ENCODE peak calls at places on chromosome 9, in ten cellular contexts. W is CD8-positive, alpha-beta memory T cell; F is effector memory CD8-positive, alpha-beta T cell; A is epithelial cell of esophagus; I is anterior cingulate cortex; Q is ELF-1; M is A673; P is lung microvascular endothelial cell; Z is nucleus accumbens; D is activated effector memory CD4-positive, alpha-beta T cell treated with Interleukin-2 at 50 U/mL for 16 hours. J is an unnamed sample.

GRCh38 chr9:21317956-21318923 is 13.1 kb upstream of the IFNA5 start:
- DNase-seq in W (no peak), I (no peak), A (peak), Q (peak), D (no peak), F (peak), M (peak), Z (no peak), P (peak), J (peak)

GRCh38 chr9:32378496-32378895 is 5.9 kb upstream of the ACO1 start:
- DNase-seq in A (peak), Q (peak), I (no peak), D (no peak), W (peak), Z (no peak), F (peak), M (peak), P (peak), J (peak)

GRCh38 chr9:134067904-134068741 is at the start of gene BRD3:
- DNase-seq in D (peak), W (peak), I (no peak), F (peak), Q (peak), A (peak), P (peak), M (peak), Z (no peak), J (peak)

GRCh38 chr9:112535811-112536210 is 49.2 kb downstream of the KIAA1958 start:
- DNase-seq in M (peak), Z (no peak), A (no peak), F (no peak), W (no peak), P (peak), I (no peak), Q (no peak), D (no peak), J (no peak)

GRCh38 chr9:124126571-124127289 is 115.2 kb downstream of the LHX2 start:
- DNase-seq in W (peak), A (peak), Q (peak), F (peak), P (peak), Z (no peak), I (no peak), D (peak), M (peak), J (peak)

GRCh38 chr9:101479337-101480045 is 43.9 kb upstream of the ALDOB start:
- DNase-seq in Q (no peak), P (no peak), D (no peak), Z (no peak), I (no peak), M (no peak), W (no peak), F (no peak), A (peak), J (no peak)

GRCh38 chr9:35423499-35423898 is 66.4 kb upstream of the RUSC2 start:
- DNase-seq in M (no peak), F (no peak), Z (no peak), P (no peak), W (no peak), A (peak), Q (no peak), D (no peak), I (no peak), J (no peak)

GRCh38 chr9:131630206-131630831 is 85.0 kb downstream of the PRRT1B start:
- DNase-seq in Z (no peak), W (no peak), A (peak), Q (no peak), D (no peak), F (no peak), M (no peak), I (no peak), P (no peak), J (no peak)

GRCh38 chr9:96344458-96345180 is 38.9 kb downstream of the SLC35D2 start:
- DNase-seq in D (no peak), A (peak), Z (peak), F (no peak), P (peak), I (no peak), M (peak), Q (peak), W (no peak), J (no peak)

GRCh38 chr9:104087894-104088293 is 6.2 kb upstream of the SMC2 start:
- DNase-seq in P (no peak), Q (no peak), A (no peak), D (no peak), F (no peak), Z (no peak), M (no peak), W (no peak), I (no peak), J (no peak)

GRCh38 chr9:129643706-129644105 is 1.8 kb upstream of the ASB6 start:
- DNase-seq in F (no peak), A (no peak), Q (no peak), I (no peak), M (no peak), Z (no peak), D (no peak), W (no peak), P (no peak), J (no peak)

GRCh38 chr9:36074870-36075532 is 38.3 kb downstream of the RECK start:
- DNase-seq in P (peak), I (no peak), A (peak), W (no peak), Z (peak), Q (no peak), F (no peak), D (no peak), M (peak), J (no peak)

GRCh38 chr9:83062653-83063527 is at the start of gene RASEF:
- DNase-seq in Z (no peak), A (peak), Q (peak), D (no peak), I (no peak), F (no peak), M (peak), P (no peak), W (no peak), J (no peak)

GRCh38 chr9:437066-438015 is 222.7 kb downstream of the DOCK8 start:
- DNase-seq in Q (no peak), M (no peak), I (no peak), D (no peak), P (peak), A (peak), F (no peak), Z (no peak), W (no peak), J (no peak)

GRCh38 chr9:14342746-14343145 is 28.8 kb upstream of the NFIB start:
- DNase-seq in Q (no peak), P (no peak), I (no peak), F (no peak), Z (no peak), W (no peak), D (no peak), M (no peak), A (no peak), J (no peak)

GRCh38 chr9:108382267-108382666 is 473.5 kb downstream of the ACTL7B start:
- DNase-seq in P (no peak), D (no peak), A (no peak), Q (no peak), F (no peak), I (no peak), M (no peak), Z (no peak), W (no peak), J (no peak)

GRCh38 chr9:99054581-99054980 is 50.3 kb upstream of the TGFBR1 start:
- DNase-seq in Z (no peak), P (no peak), I (no peak), F (no peak), A (no peak), Q (no peak), W (no peak), M (no peak), D (no peak), J (no peak)

GRCh38 chr9:13532407-13532806 is 252.9 kb upstream of the MPDZ start:
- DNase-seq in F (no peak), D (no peak), M (no peak), P (peak), Z (no peak), A (peak), Q (no peak), W (no peak), I (no peak), J (no peak)

GRCh38 chr9:91147079-91147708 is 214.5 kb downstream of the AUH start:
- DNase-seq in M (no peak), Z (no peak), P (no peak), Q (peak), I (no peak), F (no peak), A (no peak), D (no peak), W (no peak), J (no peak)

GRCh38 chr9:14788846-14789245 is 66.3 kb upstream of the CER1 start:
- DNase-seq in W (no peak), P (no peak), A (no peak), M (no peak), D (no peak), Z (no peak), Q (no peak), I (no peak), F (no peak), J (no peak)

GRCh38 chr9:121305269-121305994 is 37.5 kb downstream of the GSN start:
- DNase-seq in Z (no peak), F (no peak), D (no peak), W (no peak), P (no peak), M (no peak), I (peak), A (no peak), Q (no peak), J (no peak)

GRCh38 chr9:80561526-80561925 is 989.8 kb downstream of the TLE4 start:
- DNase-seq in M (no peak), W (no peak), A (peak), Z (no peak), P (no peak), F (no peak), I (no peak), D (no peak), Q (no peak), J (no peak)

GRCh38 chr9:21323091-21323490 is 12.1 kb downstream of the KLHL9 start:
- DNase-seq in Z (no peak), D (no peak), P (no peak), Q (no peak), A (no peak), F (no peak), I (no peak), M (no peak), W (no peak), J (no peak)

GRCh38 chr9:93541581-93542349 is 34.6 kb upstream of the PHF2 start:
- DNase-seq in Z (no peak), D (no peak), P (no peak), I (no peak), W (no peak), F (no peak), M (no peak), Q (no peak), A (no peak), J (no peak)

GRCh38 chr9:75096796-75097195 is 8.5 kb downstream of the OSTF1 start:
- DNase-seq in W (no peak), Z (no peak), P (peak), M (no peak), D (no peak), Q (no peak), A (no peak), F (no peak), I (no peak), J (no peak)

GRCh38 chr9:138116521-138116920 is 238.9 kb downstream of the CACNA1B start:
- DNase-seq in W (no peak), M (no peak), D (no peak), P (no peak), A (no peak), I (no peak), F (no peak), Z (no peak), Q (no peak), J (no peak)

GRCh38 chr9:99365233-99365980 is 143.3 kb downstream of the SEC61B start:
- DNase-seq in Z (no peak), A (no peak), M (no peak), W (no peak), F (no peak), I (no peak), Q (no peak), P (peak), D (no peak), J (no peak)

GRCh38 chr9:75239176-75239575 is 150.9 kb downstream of the OSTF1 start:
- DNase-seq in Z (no peak), I (no peak), M (peak), D (no peak), A (peak), P (peak), F (no peak), W (no peak), Q (no peak), J (no peak)

GRCh38 chr9:137181680-137182079 is 6.7 kb downstream of the ANAPC2 start:
- DNase-seq in M (no peak), Q (no peak), Z (no peak), P (no peak), W (no peak), D (no peak), F (no peak), I (no peak), A (no peak), J (no peak)

GRCh38 chr9:16320338-16320902 is 550.0 kb downstream of the BNC2 start:
- DNase-seq in Q (no peak), P (no peak), Z (no peak), D (no peak), F (no peak), A (no peak), W (no peak), M (no peak), I (no peak), J (no peak)

GRCh38 chr9:109378316-109378715 is 57.5 kb upstream of the EPB41L4B start:
- DNase-seq in F (no peak), I (no peak), W (no peak), Z (no peak), Q (no peak), P (no peak), A (no peak), D (no peak), M (no peak), J (no peak)

GRCh38 chr9:117718085-117718484 is 13.9 kb downstream of the TLR4 start:
- DNase-seq in F (no peak), W (no peak), Q (no peak), M (no peak), Z (no peak), D (no peak), A (peak), P (peak), I (no peak), J (no peak)

GRCh38 chr9:100352201-100352726 is 478 bp downstream of the TEX10 start:
- DNase-seq in F (peak), P (peak), A (peak), I (no peak), Z (no peak), D (peak), W (peak), M (peak), Q (peak), J (peak)

J was measured in activated gamma-delta T cell treated with Interleukin-2 at 50 U/mL for 16 hours.